ENCODE peak calls at places on chromosomes 2 and 18, in five cellular contexts. Q is tibial artery, S is prostate gland, H is endothelial cell of umbilical vein, R is lower lobe of right lung. N is an unnamed sample. For H3K9me3, the result is how much of the 10 kb centered on the place peaks cover.

GRCh38 chr2:67879586-67880290 is 183.1 kb downstream of the C1D start:
- DNase-seq in R (no peak), Q (no peak), S (no peak), H (no peak), N (no peak)

GRCh38 chr2:21640046-21640445 is 516.3 kb downstream of the TDRD15 start:
- DNase-seq in H (no peak), Q (no peak), R (no peak), S (no peak), N (no peak)

GRCh38 chr2:230762317-230762896 is 49.8 kb downstream of the CAB39 start:
- DNase-seq in H (peak), S (no peak), R (no peak), Q (no peak), N (no peak)

GRCh38 chr2:12554235-12555011 is 162.3 kb upstream of the TRIB2 start:
- DNase-seq in Q (no peak), R (no peak), S (no peak), H (no peak), N (no peak)

GRCh38 chr2:32366595-32366994 is 9.8 kb downstream of the BIRC6 start:
- DNase-seq in H (no peak), Q (no peak), R (no peak), S (no peak), N (no peak)

GRCh38 chr2:170359466-170359865 is 181.5 kb downstream of the MYO3B start:
- DNase-seq in S (no peak), R (no peak), Q (no peak), H (no peak), N (no peak)

GRCh38 chr2:37026050-37026449 is 58.1 kb downstream of the HEATR5B start:
- DNase-seq in H (no peak), S (no peak), Q (no peak), R (no peak), N (no peak)

GRCh38 chr2:102100371-102101096 is 42.0 kb upstream of the IL1R1 start:
- DNase-seq in H (no peak), R (no peak), Q (no peak), S (no peak), N (no peak)

GRCh38 chr2:68646303-68646702 is 2.9 kb downstream of the PROKR1 start:
- DNase-seq in H (no peak), Q (no peak), R (no peak), S (no peak), N (no peak)

GRCh38 chr2:112155331-112156151 is 17.4 kb downstream of the FBLN7 start:
- DNase-seq in S (no peak), R (no peak), Q (no peak), H (peak), N (peak)

GRCh38 chr2:168486440-168486839 is 30.4 kb downstream of the CERS6 start:
- DNase-seq in S (no peak), Q (no peak), R (no peak), H (no peak), N (no peak)

GRCh38 chr2:1930956-1931914 is 186.9 kb upstream of the PXDN start:
- DNase-seq in R (no peak), H (no peak), S (no peak), Q (no peak), N (no peak)

GRCh38 chr2:161613161-161613560 is 11.1 kb upstream of the SLC4A10 start:
- DNase-seq in H (no peak), Q (no peak), S (no peak), R (no peak), N (no peak)

GRCh38 chr2:1685957-1686783 is 58.1 kb downstream of the PXDN start:
- DNase-seq in S (no peak), Q (no peak), H (peak), R (peak), N (no peak)

GRCh38 chr2:174577967-174578589 is 19.5 kb downstream of the WIPF1 start:
- DNase-seq in R (no peak), S (no peak), H (peak), Q (no peak), N (peak)

GRCh38 chr18:10025756-10026290 is 112.0 kb downstream of the VAPA start:
- DNase-seq in H (no peak), S (no peak), R (no peak), Q (no peak), N (no peak)

GRCh38 chr18:78939105-78939504 is 40.5 kb upstream of the SALL3 start:
- DNase-seq in S (no peak), H (no peak), R (no peak), Q (no peak), N (no peak)

GRCh38 chr2:20440001-20440560 is 6.8 kb upstream of the RHOB start:
- DNase-seq in S (no peak), H (no peak), R (no peak), Q (no peak), N (no peak)
- H3K27ac ChIP-seq in S (no peak), H (no peak), R (peak), Q (peak), N (no peak)

DNA sequence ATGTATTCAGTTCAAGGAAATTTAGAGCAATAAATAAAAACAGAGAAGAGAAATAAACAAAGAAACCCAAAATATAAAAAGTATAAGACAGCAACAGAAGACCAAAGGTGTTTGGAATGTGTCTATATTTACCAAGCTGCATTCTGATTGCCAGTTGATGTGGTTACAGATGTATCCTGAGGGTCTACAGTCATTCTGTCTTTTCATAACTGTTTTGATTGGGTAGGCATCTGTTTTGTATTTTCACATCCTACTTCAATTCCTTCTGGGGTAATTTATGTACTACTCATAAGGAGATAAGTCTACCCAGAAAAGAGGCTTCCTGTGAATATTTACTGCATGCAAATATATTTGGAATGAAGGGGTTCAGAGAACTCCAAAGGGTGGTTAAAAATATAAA is 596.8 kb upstream of the GCFC2 start:
- DNase-seq in S (no peak), Q (no peak), H (no peak), R (no peak), N (no peak)
- H3K9me3 ChIP-seq in S (under half), Q (under half), H (under half), R (under half), N (under half)

GRCh38 chr18:51135361-51135760 is 62.1 kb downstream of the MEX3C start:
- DNase-seq in H (no peak), S (no peak), R (no peak), Q (no peak), N (no peak)
- H3K4me3 ChIP-seq in H (no peak), S (no peak), R (no peak), Q (no peak), N (no peak)

DNA sequence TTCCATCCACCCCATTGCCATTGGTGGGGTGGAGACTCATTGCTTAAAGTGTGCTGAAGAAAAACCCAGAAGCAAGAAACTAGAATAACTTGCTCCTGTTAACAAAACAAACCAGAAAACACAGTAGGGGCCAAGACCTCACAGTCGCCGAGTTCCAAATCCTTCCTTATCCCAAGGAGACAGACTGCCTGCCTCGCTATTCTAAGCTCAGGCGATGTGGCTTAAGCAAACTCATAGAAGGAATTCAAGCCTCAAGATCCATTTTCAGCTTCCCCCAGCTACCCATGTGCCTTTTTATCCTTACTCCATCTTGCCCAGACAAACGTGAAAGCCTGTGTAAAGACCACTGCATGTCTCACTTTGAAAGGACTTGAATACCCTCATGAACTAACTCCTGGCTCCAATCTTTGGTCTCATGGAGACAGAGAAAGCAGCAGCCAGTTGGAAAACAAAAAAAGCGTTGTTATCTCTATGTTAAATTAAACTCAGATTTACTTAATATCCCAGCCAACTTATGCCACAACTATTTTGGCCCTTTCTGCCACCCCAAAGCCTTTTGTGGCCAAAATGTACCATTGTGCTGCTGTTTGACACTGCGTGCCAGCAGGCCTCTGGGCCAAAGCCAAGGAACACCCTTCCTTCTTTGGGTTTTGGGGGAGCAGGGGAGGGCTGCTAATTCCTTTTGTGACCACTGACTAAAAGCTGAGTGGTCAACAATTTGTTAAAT is 123.1 kb upstream of the FZD5 start:
- DNase-seq in S (peak), R (no peak), H (no peak), Q (no peak), N (no peak)
- H3K27ac ChIP-seq in S (peak), R (no peak), H (no peak), Q (peak), N (no peak)

GRCh38 chr2:220891405-220891804 is 680.7 kb downstream of the EPHA4 start:
- DNase-seq in S (no peak), Q (no peak), H (peak), R (no peak), N (no peak)
- H3K9me3 ChIP-seq in S (under half), Q (under half), H (under half), R (under half), N (under half)

DNA sequence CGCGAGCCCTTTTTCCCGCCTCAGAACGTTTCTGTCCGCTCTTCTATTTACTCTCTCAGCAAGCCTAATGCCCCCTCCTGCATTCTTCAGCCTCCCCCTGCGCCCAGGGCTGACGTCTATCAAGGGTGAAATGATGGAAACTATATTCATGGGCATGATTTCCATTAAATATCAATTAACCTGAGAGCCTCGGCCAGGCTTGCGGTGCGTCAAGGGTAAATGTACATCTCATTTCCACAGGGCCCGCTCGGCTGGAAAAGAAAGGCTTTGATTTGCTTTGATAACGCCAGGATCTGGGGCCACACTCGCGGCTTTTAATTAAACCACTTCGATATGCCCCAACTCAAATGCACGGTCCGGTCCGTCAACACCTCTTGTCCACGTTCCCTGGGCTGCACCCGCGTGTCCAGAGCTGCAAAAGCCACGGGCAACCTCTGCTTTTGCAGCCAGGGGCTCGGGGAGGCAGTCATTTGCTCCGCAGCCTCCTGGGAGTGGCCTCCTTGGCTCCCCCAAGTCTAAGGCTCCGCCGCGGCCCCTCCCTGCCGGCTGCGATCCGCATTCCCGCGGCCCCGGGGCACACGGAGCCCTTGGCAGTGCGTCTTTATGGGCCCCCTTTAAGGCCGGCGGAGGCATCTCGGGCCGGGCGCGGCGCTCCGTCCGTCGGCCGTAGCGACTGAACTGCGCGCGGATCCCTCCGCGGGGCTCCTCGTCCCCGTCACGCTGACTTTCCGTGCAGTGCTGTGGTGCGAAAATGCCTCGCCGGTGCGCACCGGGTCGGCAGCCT is at the start of gene HOXD8:
- DNase-seq in Q (no peak), H (peak), S (no peak), R (no peak), N (no peak)
- H3K4me3 ChIP-seq in Q (peak), H (peak), S (peak), R (peak), N (no peak)

GRCh38 chr2:45123065-45123464 is 113.8 kb upstream of the SIX2 start:
- DNase-seq in Q (no peak), H (no peak), R (no peak), S (no peak), N (no peak)

GRCh38 chr2:45121236-45121927 is 112.1 kb upstream of the SIX2 start:
- DNase-seq in R (no peak), H (no peak), Q (no peak), S (no peak), N (no peak)

GRCh38 chr2:45119038-45119437 is 109.8 kb upstream of the SIX2 start:
- DNase-seq in R (no peak), Q (no peak), S (no peak), H (no peak), N (no peak)

GRCh38 chr2:45119855-45120254 is 110.6 kb upstream of the SIX2 start:
- DNase-seq in S (no peak), H (no peak), Q (no peak), R (no peak), N (no peak)

DNA sequence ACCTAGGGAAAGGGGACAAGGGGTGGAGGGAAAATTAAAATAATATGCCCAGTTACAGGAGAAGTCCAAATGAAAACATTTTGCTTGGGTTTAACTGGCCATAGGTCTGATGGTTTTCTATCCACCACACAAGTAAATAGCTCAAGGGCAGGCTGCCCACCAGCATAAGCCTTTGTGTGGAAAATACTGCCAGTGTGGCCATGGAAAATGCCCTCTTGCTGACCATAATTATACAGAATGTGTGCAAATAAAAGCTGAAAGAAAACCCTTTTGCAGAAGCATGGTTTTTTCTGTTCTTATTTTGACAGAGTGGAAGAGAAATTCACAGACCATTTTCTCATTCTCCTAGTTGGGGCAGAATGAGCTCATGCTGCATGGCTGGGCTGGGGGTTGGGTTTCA is 111.3 kb upstream of the SIX2 start:
- DNase-seq in R (no peak), S (no peak), Q (no peak), H (no peak), N (no peak)
- H3K27ac ChIP-seq in R (no peak), S (no peak), Q (no peak), H (no peak), N (no peak)

DNA sequence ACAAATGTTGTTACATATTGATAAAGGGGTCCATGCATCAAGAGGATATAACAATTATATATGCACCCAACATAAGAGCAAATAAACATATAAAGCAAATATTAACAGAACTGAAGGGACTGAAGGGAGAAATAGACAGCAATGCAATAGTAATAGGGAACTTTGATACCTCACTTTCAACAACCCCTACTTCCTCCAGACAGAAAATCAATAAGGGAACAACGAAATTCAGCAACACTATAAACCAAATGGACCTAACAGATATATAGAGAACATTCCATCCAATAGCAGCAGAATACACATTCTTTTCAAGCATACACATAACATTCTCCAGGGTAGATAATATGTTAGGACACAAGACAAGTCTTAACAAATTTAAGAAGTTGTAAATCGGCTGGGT is 71.7 kb downstream of the L3MBTL4 start:
- DNase-seq in S (no peak), Q (no peak), H (no peak), R (no peak), N (no peak)
- H3K9me3 ChIP-seq in S (under half), Q (under half), H (under half), R (under half), N (under half)

N was measured in naive thymus-derived CD4-positive, alpha-beta T cell.